ENCODE peak calls at places on chromosomes 13 and 19, in four cellular contexts. K is NCI-H524, Y is adipocyte, O is fibroblast of pulmonary artery. I is an unnamed sample.

GRCh38 chr19:7395360-7395781 is 46.6 kb downstream of the ARHGEF18 start:
- DNase-seq in Y (peak; percentile 44), O (peak; percentile 22), K (no peak), I (peak; percentile 40)

GRCh38 chr13:56888455-56888854 is 252.3 kb upstream of the PRR20A start:
- DNase-seq in Y (no peak), O (no peak), K (no peak), I (no peak)

GRCh38 chr19:12786149-12786870 is 5.0 kb upstream of the JUNB start:
- DNase-seq in O (no peak), K (no peak), Y (no peak), I (peak; percentile 47)

GRCh38 chr13:71860547-71861131 is 6.4 kb downstream of the DACH1 start:
- DNase-seq in K (peak; percentile 59), O (no peak), Y (no peak), I (no peak)

GRCh38 chr19:53576941-53577653 is 39.2 kb downstream of the ZNF331 start:
- DNase-seq in O (no peak), K (no peak), Y (no peak), I (no peak)

GRCh38 chr19:6568816-6569215 is 22.1 kb downstream of the CD70 start:
- DNase-seq in O (no peak), K (no peak), Y (no peak), I (no peak)

GRCh38 chr19:3054972-3055740 is 7.1 kb downstream of the TLE5 start:
- DNase-seq in K (no peak), O (no peak), Y (no peak), I (no peak)

GRCh38 chr13:114134111-114134943 is 1.9 kb upstream of the RASA3 start:
- DNase-seq in O (no peak), K (peak; percentile 73), Y (no peak), I (peak; percentile 63)

GRCh38 chr13:40132249-40132648 is 476.8 kb downstream of the COG6 start:
- DNase-seq in Y (no peak), K (no peak), O (no peak), I (no peak)

GRCh38 chr19:15307169-15307568 is 25.2 kb downstream of the BRD4 start:
- DNase-seq in K (no peak), O (no peak), Y (no peak), I (no peak)

GRCh38 chr13:33311040-33311439 is 25.5 kb upstream of the STARD13 start:
- DNase-seq in K (no peak), O (no peak), Y (no peak), I (no peak)

GRCh38 chr13:109136873-109137272 is 507.5 kb downstream of the MYO16 start:
- DNase-seq in O (no peak), K (no peak), Y (no peak), I (no peak)

GRCh38 chr13:30121666-30122065 is 185.7 kb downstream of the KATNAL1 start:
- DNase-seq in Y (peak; percentile 49), O (no peak), K (no peak), I (peak; percentile 32)